ENCODE peak calls at places on chromosome 1, in four cellular contexts. A, J, T and N are unnamed samples.
A peak's percentile ranks its signal among the peaks of the same experiment; 100 is the strongest.

GRCh38 chr1:4109626-4109940 is 209.5 kb upstream of the C1orf174 start:
- DNase-seq in A (no peak), J (no peak), T (no peak), N (no peak)

GRCh38 chr1:30684881-30685795 is 38.2 kb downstream of the MATN1 start:
- DNase-seq in A (peak; percentile 7), J (peak; percentile 37), T (peak; percentile 99), N (no peak)

GRCh38 chr1:89736937-89737733 is 83.7 kb upstream of the LRRC8D start:
- DNase-seq in A (no peak), J (no peak), T (no peak), N (no peak)

GRCh38 chr1:95116666-95117206 is 419 bp upstream of the TLCD4 start:
- DNase-seq in A (peak; percentile 6), J (peak; percentile 39), T (peak; percentile 80), N (peak; percentile 49)

GRCh38 chr1:203215573-203215972 is 13.9 kb downstream of the CHIT1 start:
- DNase-seq in A (no peak), J (no peak), T (no peak), N (no peak)

GRCh38 chr1:116504308-116505156 is 66.3 kb downstream of the CD58 start:
- DNase-seq in A (peak; percentile 81), J (no peak), T (no peak), N (peak; percentile 91)

GRCh38 chr1:102184477-102184876 is 187.8 kb upstream of the OLFM3 start:
- DNase-seq in A (no peak), J (no peak), T (no peak), N (no peak)

GRCh38 chr1:7290971-7291970 is 479.8 kb upstream of the VAMP3 start:
- DNase-seq in A (no peak), J (no peak), T (no peak), N (no peak)

GRCh38 chr1:51369171-51369570 is 38.8 kb upstream of the TTC39A start:
- DNase-seq in A (no peak), J (no peak), T (no peak), N (no peak)